ENCODE peak calls at places on chromosomes 16 and 17, in five cellular contexts. One of them, this sample, is unnamed.

GRCh38 chr16:22225060-22225459 is 19.0 kb downstream of the EEF2K start:
- DNase-seq in GM12878: no peak
- DNase-seq in SK-N-SH: no peak
- DNase-seq in HepG2: no peak
- DNase-seq in K562: no peak
- DNase-seq in this sample: no peak

GRCh38 chr17:9684955-9685621 is 39.8 kb downstream of the USP43 start:
- DNase-seq in K562: no peak
- DNase-seq in HepG2: peak
- DNase-seq in SK-N-SH: no peak
- DNase-seq in GM12878: no peak
- DNase-seq in this sample: no peak

GRCh38 chr17:45784293-45784582 is at the start of gene CRHR1:
- DNase-seq in GM12878: no peak
- DNase-seq in K562: no peak
- DNase-seq in HepG2: no peak
- DNase-seq in SK-N-SH: no peak
- DNase-seq in this sample: no peak

GRCh38 chr16:65319621-65320231 is 197.9 kb upstream of the CDH11 start:
- DNase-seq in SK-N-SH: no peak
- DNase-seq in K562: no peak
- DNase-seq in HepG2: no peak
- DNase-seq in GM12878: no peak
- DNase-seq in this sample: no peak

GRCh38 chr16:4454618-4455017 is 19.8 kb downstream of the NMRAL1 start:
- DNase-seq in GM12878: no peak
- DNase-seq in K562: no peak
- DNase-seq in SK-N-SH: no peak
- DNase-seq in HepG2: no peak
- DNase-seq in this sample: no peak

GRCh38 chr17:4559851-4560820 is at the start of gene GGT6:
- DNase-seq in SK-N-SH: no peak
- DNase-seq in K562: no peak
- DNase-seq in HepG2: no peak
- DNase-seq in GM12878: no peak
- DNase-seq in this sample: no peak

GRCh38 chr17:34364741-34365140 is 1.7 kb upstream of the CCL1 start:
- DNase-seq in K562: no peak
- DNase-seq in SK-N-SH: no peak
- DNase-seq in GM12878: no peak
- DNase-seq in HepG2: no peak
- DNase-seq in this sample: no peak

GRCh38 chr17:13311301-13311700 is 290.4 kb downstream of the HS3ST3A1 start:
- DNase-seq in K562: no peak
- DNase-seq in SK-N-SH: no peak
- DNase-seq in GM12878: no peak
- DNase-seq in HepG2: no peak
- DNase-seq in this sample: no peak

GRCh38 chr16:7374614-7375174 is 42.0 kb downstream of the RBFOX1 start:
- DNase-seq in GM12878: no peak
- DNase-seq in K562: no peak
- DNase-seq in SK-N-SH: peak
- DNase-seq in HepG2: no peak
- DNase-seq in this sample: no peak

GRCh38 chr17:75138519-75138918 is 7.0 kb upstream of the NT5C start:
- DNase-seq in GM12878: no peak
- DNase-seq in SK-N-SH: no peak
- DNase-seq in K562: no peak
- DNase-seq in HepG2: no peak
- DNase-seq in this sample: no peak

GRCh38 chr16:66265556-66266133 is 100.8 kb upstream of the CDH5 start:
- DNase-seq in HepG2: no peak
- DNase-seq in GM12878: no peak
- DNase-seq in SK-N-SH: no peak
- DNase-seq in K562: no peak
- DNase-seq in this sample: no peak

GRCh38 chr17:74801896-74802295 is 25.8 kb upstream of the NAT9 start:
- DNase-seq in HepG2: no peak
- DNase-seq in GM12878: no peak
- DNase-seq in SK-N-SH: no peak
- DNase-seq in K562: no peak
- DNase-seq in this sample: no peak

GRCh38 chr17:61387511-61388305 is 11.9 kb upstream of the TBX2 start:
- DNase-seq in HepG2: no peak
- DNase-seq in K562: no peak
- DNase-seq in GM12878: no peak
- DNase-seq in SK-N-SH: no peak
- DNase-seq in this sample: no peak

GRCh38 chr17:78324391-78325075 is 35.3 kb downstream of the SOCS3 start:
- DNase-seq in SK-N-SH: peak
- DNase-seq in GM12878: no peak
- DNase-seq in HepG2: no peak
- DNase-seq in K562: no peak
- DNase-seq in this sample: peak

GRCh38 chr16:55682086-55682485 is 26.3 kb downstream of the SLC6A2 start:
- DNase-seq in K562: no peak
- DNase-seq in HepG2: no peak
- DNase-seq in SK-N-SH: no peak
- DNase-seq in GM12878: no peak
- DNase-seq in this sample: no peak

GRCh38 chr17:34703533-34703932 is 124.2 kb downstream of the TMEM132E start:
- DNase-seq in GM12878: no peak
- DNase-seq in HepG2: peak
- DNase-seq in SK-N-SH: no peak
- DNase-seq in K562: peak
- DNase-seq in this sample: peak

GRCh38 chr16:11560701-11561439 is 25.8 kb downstream of the LITAF start:
- DNase-seq in K562: no peak
- DNase-seq in SK-N-SH: peak
- DNase-seq in GM12878: no peak
- DNase-seq in HepG2: no peak
- DNase-seq in this sample: no peak

GRCh38 chr16:82655315-82655714 is 28.5 kb downstream of the CDH13 start:
- DNase-seq in GM12878: peak
- DNase-seq in HepG2: no peak
- DNase-seq in K562: no peak
- DNase-seq in SK-N-SH: no peak
- DNase-seq in this sample: no peak

GRCh38 chr16:29804455-29805231 is 1.7 kb upstream of the MAZ start:
- DNase-seq in GM12878: no peak
- DNase-seq in HepG2: no peak
- DNase-seq in K562: peak
- DNase-seq in SK-N-SH: no peak
- DNase-seq in this sample: peak

GRCh38 chr16:75372236-75372856 is 61.0 kb downstream of the CFDP1 start:
- DNase-seq in SK-N-SH: no peak
- DNase-seq in GM12878: no peak
- DNase-seq in K562: no peak
- DNase-seq in HepG2: no peak
- DNase-seq in this sample: no peak

GRCh38 chr17:29070795-29071194 is 27.9 kb downstream of the PIPOX start:
- DNase-seq in K562: no peak
- DNase-seq in GM12878: no peak
- DNase-seq in HepG2: no peak
- DNase-seq in SK-N-SH: no peak
- DNase-seq in this sample: no peak

GRCh38 chr16:57623251-57624043 is 5.0 kb upstream of the ADGRG1 start:
- DNase-seq in SK-N-SH: no peak
- DNase-seq in GM12878: no peak
- DNase-seq in HepG2: peak
- DNase-seq in K562: peak
- DNase-seq in this sample: no peak

GRCh38 chr17:59435238-59435637 is 103.8 kb downstream of the YPEL2 start:
- DNase-seq in GM12878: no peak
- DNase-seq in HepG2: no peak
- DNase-seq in SK-N-SH: no peak
- DNase-seq in K562: no peak
- DNase-seq in this sample: no peak

GRCh38 chr16:20383106-20384029 is 21.2 kb downstream of the PDILT start:
- DNase-seq in K562: peak
- DNase-seq in GM12878: no peak
- DNase-seq in HepG2: peak
- DNase-seq in SK-N-SH: peak
- DNase-seq in this sample: peak

GRCh38 chr16:74667215-74667765 is 613 bp upstream of the RFWD3 start:
- DNase-seq in SK-N-SH: peak
- DNase-seq in HepG2: peak
- DNase-seq in K562: peak
- DNase-seq in GM12878: no peak
- DNase-seq in this sample: no peak

GRCh38 chr17:76473541-76473985 is 6.2 kb downstream of the AANAT start:
- DNase-seq in HepG2: no peak
- DNase-seq in GM12878: no peak
- DNase-seq in K562: no peak
- DNase-seq in SK-N-SH: peak
- DNase-seq in this sample: no peak

GRCh38 chr17:30158896-30159625 is 42.4 kb downstream of the NSRP1 start:
- DNase-seq in SK-N-SH: no peak
- DNase-seq in HepG2: no peak
- DNase-seq in GM12878: no peak
- DNase-seq in K562: no peak
- DNase-seq in this sample: no peak

GRCh38 chr17:47703191-47703591 is 9.2 kb downstream of the TBKBP1 start:
- DNase-seq in K562: no peak
- DNase-seq in GM12878: no peak
- DNase-seq in HepG2: no peak
- DNase-seq in SK-N-SH: no peak
- DNase-seq in this sample: no peak

GRCh38 chr17:37405955-37406634 is 541 bp downstream of the ACACA start:
- DNase-seq in K562: no peak
- DNase-seq in HepG2: no peak
- DNase-seq in GM12878: no peak
- DNase-seq in SK-N-SH: no peak
- DNase-seq in this sample: no peak

GRCh38 chr17:68087851-68088250 is 52.3 kb downstream of the KPNA2 start:
- DNase-seq in K562: no peak
- DNase-seq in GM12878: no peak
- DNase-seq in SK-N-SH: no peak
- DNase-seq in HepG2: no peak
- DNase-seq in this sample: no peak

GRCh38 chr17:61157246-61157887 is 242.3 kb upstream of the TBX2 start:
- DNase-seq in GM12878: no peak
- DNase-seq in K562: peak
- DNase-seq in SK-N-SH: peak
- DNase-seq in HepG2: no peak
- DNase-seq in this sample: no peak

GRCh38 chr17:8121531-8122390 is 2.1 kb downstream of the HES7 start:
- DNase-seq in HepG2: no peak
- DNase-seq in K562: peak
- DNase-seq in GM12878: no peak
- DNase-seq in SK-N-SH: peak
- DNase-seq in this sample: peak

GRCh38 chr17:20066253-20066652 is 57.1 kb downstream of the SPECC1 start:
- DNase-seq in SK-N-SH: no peak
- DNase-seq in HepG2: no peak
- DNase-seq in GM12878: no peak
- DNase-seq in K562: no peak
- DNase-seq in this sample: no peak

GRCh38 chr17:20059728-20060188 is 50.6 kb downstream of the SPECC1 start:
- DNase-seq in GM12878: peak
- DNase-seq in HepG2: peak
- DNase-seq in SK-N-SH: no peak
- DNase-seq in K562: peak
- DNase-seq in this sample: no peak

GRCh38 chr17:20068445-20068844 is 59.3 kb downstream of the SPECC1 start:
- DNase-seq in K562: no peak
- DNase-seq in SK-N-SH: no peak
- DNase-seq in GM12878: no peak
- DNase-seq in HepG2: no peak
- DNase-seq in this sample: no peak

GRCh38 chr17:20063665-20064648 is 54.8 kb downstream of the SPECC1 start:
- DNase-seq in K562: no peak
- DNase-seq in HepG2: no peak
- DNase-seq in GM12878: peak
- DNase-seq in SK-N-SH: no peak
- DNase-seq in this sample: peak
- TF ChIP-seq REST in K562: no peak
- TF ChIP-seq REST in HepG2: no peak
- TF ChIP-seq REST in GM12878: no peak
- TF ChIP-seq REST in SK-N-SH: no peak
- TF ChIP-seq REST in this sample: no peak

DNA sequence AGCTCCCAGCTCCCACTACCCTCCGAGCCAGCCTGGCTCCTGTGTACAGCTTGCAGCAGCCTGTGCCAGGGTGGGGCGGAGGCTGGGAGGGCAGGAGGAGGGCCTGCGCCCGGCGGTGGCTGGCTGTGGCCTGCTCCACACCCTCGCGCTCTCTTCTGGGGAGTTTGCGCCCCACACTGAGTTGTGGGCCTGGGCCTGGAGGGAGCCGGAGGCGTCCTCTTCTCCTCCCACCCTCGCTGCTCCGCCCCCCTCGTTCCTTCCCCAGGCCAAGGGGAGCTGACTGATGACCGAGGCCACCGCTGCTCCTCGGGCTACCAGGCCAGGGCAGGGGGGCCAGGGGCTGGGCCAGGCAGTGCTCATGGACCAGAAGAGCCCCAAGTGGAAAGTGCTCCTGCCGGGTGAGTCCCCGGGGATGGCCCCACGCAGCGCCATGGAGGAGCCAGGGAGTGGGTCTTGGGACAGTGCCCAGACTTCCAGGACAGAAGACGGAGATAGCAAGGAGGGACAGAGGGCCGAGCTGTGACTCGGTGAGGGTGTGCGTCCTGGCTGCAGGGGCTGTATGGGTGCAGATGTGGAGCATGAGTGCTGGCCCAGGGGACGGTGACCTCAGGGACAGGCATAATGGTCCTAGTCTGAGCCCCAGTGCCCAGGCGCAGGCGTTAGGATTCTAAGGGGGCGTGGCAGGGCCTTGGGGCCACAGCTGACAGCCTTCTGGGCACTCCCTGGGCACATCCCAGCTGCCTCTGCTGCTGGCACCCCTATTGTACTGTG is 242.1 kb upstream of the GSE1 start:
- DNase-seq in SK-N-SH: peak
- DNase-seq in GM12878: no peak
- DNase-seq in K562: peak
- DNase-seq in HepG2: no peak
- DNase-seq in this sample: no peak
- TF ChIP-seq GABPA in SK-N-SH: no peak
- TF ChIP-seq GABPA in GM12878: no peak
- TF ChIP-seq GABPA in K562: no peak
- TF ChIP-seq GABPA in HepG2: no peak
- TF ChIP-seq GABPA in this sample: no peak

DNA sequence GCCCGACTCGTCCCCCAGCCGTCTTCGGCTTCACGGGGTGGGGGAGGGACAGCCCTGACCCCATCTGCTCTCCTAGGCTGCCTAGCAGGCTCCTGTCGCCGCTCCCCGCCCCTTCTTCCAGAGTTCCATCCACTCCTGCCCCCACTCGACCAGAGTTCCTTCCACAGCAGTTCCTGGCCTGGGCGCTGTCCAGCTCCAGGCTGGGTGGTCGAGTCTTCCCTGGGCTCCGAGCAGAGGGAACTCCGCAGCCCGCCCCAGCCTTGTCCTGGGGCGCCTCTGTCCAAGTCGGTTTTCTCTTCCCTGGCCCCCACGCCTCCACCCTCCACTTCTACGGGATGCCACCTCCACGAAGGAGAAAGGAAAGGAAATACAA is 1.4 kb downstream of the PYY start:
- DNase-seq in K562: no peak
- DNase-seq in HepG2: no peak
- DNase-seq in GM12878: no peak
- DNase-seq in SK-N-SH: no peak
- DNase-seq in this sample: no peak
- H3K4me3 ChIP-seq in K562: no peak
- H3K4me3 ChIP-seq in HepG2: peak
- H3K4me3 ChIP-seq in GM12878: no peak
- H3K4me3 ChIP-seq in SK-N-SH: no peak
- H3K4me3 ChIP-seq in this sample: no peak

GRCh38 chr17:82108038-82108998 is 10.3 kb upstream of the FASN start:
- DNase-seq in HepG2: no peak
- DNase-seq in SK-N-SH: no peak
- DNase-seq in K562: no peak
- DNase-seq in GM12878: no peak
- DNase-seq in this sample: no peak
- TF ChIP-seq REST in HepG2: no peak
- TF ChIP-seq REST in SK-N-SH: no peak
- TF ChIP-seq REST in K562: no peak
- TF ChIP-seq REST in GM12878: no peak
- TF ChIP-seq REST in this sample: no peak

This sample was measured in HL-60.